ENCODE peak calls at places on chromosome 6, in four cellular contexts. N is HCT116, D is H1, K is K562. F is an unnamed sample.

GRCh38 chr6:89984926-89985743 is 90.9 kb downstream of the GJA10 start:
- DNase-seq in D (no peak), N (no peak), K (peak), F (no peak)

GRCh38 chr6:149488815-149489214 is 4.0 kb upstream of the ZC3H12D start:
- DNase-seq in N (no peak), K (no peak), D (no peak), F (no peak)

GRCh38 chr6:158142789-158143188 is 25.3 kb downstream of the SERAC1 start:
- DNase-seq in K (no peak), D (no peak), N (no peak), F (peak)

GRCh38 chr6:79250107-79250514 is 15.6 kb upstream of the HMGN3 start:
- DNase-seq in N (no peak), K (no peak), D (no peak), F (peak)

GRCh38 chr6:155495011-155495768 is 39.6 kb upstream of the NOX3 start:
- DNase-seq in D (peak), N (no peak), K (no peak), F (peak)

GRCh38 chr6:149727793-149728498 is 10.0 kb upstream of the LATS1 start:
- DNase-seq in K (no peak), N (no peak), D (no peak), F (no peak)

GRCh38 chr6:147950623-147950987 is 392.0 kb upstream of the SASH1 start:
- DNase-seq in D (no peak), K (no peak), N (no peak), F (no peak)

GRCh38 chr6:112802154-112802553 is 455.0 kb downstream of the RFPL4B start:
- DNase-seq in K (no peak), N (no peak), D (no peak), F (no peak)

GRCh38 chr6:49939993-49940498 is 23.9 kb downstream of the DEFB114 start:
- DNase-seq in N (no peak), D (no peak), K (peak), F (no peak)

GRCh38 chr6:100447900-100448700 is 16.6 kb downstream of the SIM1 start:
- DNase-seq in N (no peak), D (peak), K (no peak), F (no peak)

GRCh38 chr6:129105793-129106192 is 222.9 kb downstream of the LAMA2 start:
- DNase-seq in N (no peak), D (no peak), K (no peak), F (no peak)

GRCh38 chr6:113763883-113764282 is 93.3 kb upstream of the MARCKS start:
- DNase-seq in N (peak), K (no peak), D (no peak), F (no peak)

GRCh38 chr6:124193132-124193531 is 389.5 kb downstream of the NKAIN2 start:
- DNase-seq in N (no peak), D (no peak), K (no peak), F (no peak)

GRCh38 chr6:127118505-127119360 is at the start of gene RSPO3:
- DNase-seq in K (no peak), N (no peak), D (peak), F (no peak)

GRCh38 chr6:167401525-167402194 is 76.8 kb downstream of the TTLL2 start:
- DNase-seq in D (peak), K (no peak), N (no peak), F (no peak)

GRCh38 chr6:108798672-108799355 is 49.4 kb upstream of the ARMC2 start:
- DNase-seq in K (no peak), N (no peak), D (no peak), F (no peak)

GRCh38 chr6:42511803-42512422 is 51.9 kb upstream of the UBR2 start:
- DNase-seq in N (no peak), K (no peak), D (no peak), F (no peak)

GRCh38 chr6:17923401-17923863 is 64.0 kb downstream of the KIF13A start:
- DNase-seq in K (no peak), D (no peak), N (no peak), F (no peak)

GRCh38 chr6:36886948-36887347 is 1.2 kb downstream of the C6orf89 start:
- DNase-seq in N (no peak), D (no peak), K (no peak), F (no peak)

GRCh38 chr6:28743271-28743789 is 180.5 kb downstream of the TRIM27 start:
- DNase-seq in K (peak), N (no peak), D (no peak), F (no peak)

GRCh38 chr6:151443449-151443848 is 8.5 kb downstream of the RMND1 start:
- DNase-seq in N (no peak), K (no peak), D (no peak), F (no peak)

GRCh38 chr6:39980839-39981580 is 46.7 kb upstream of the MOCS1 start:
- DNase-seq in N (peak), D (peak), K (peak), F (peak)

GRCh38 chr6:41185991-41186675 is 14.8 kb downstream of the TREML2 start:
- DNase-seq in N (no peak), K (no peak), D (peak), F (no peak)

GRCh38 chr6:22925304-22925835 is 356.0 kb downstream of the HDGFL1 start:
- DNase-seq in D (no peak), N (no peak), K (no peak), F (no peak)

GRCh38 chr6:22929228-22929627 is 359.9 kb downstream of the HDGFL1 start:
- DNase-seq in D (no peak), K (no peak), N (no peak), F (no peak)

GRCh38 chr6:22928775-22929174 is 359.4 kb downstream of the HDGFL1 start:
- DNase-seq in D (no peak), N (no peak), K (no peak), F (no peak)

GRCh38 chr6:22925920-22926587 is 356.7 kb downstream of the HDGFL1 start:
- DNase-seq in N (no peak), D (no peak), K (no peak), F (no peak)

GRCh38 chr6:22926613-22927348 is 357.4 kb downstream of the HDGFL1 start:
- DNase-seq in D (no peak), K (no peak), N (no peak), F (no peak)
- TF ChIP-seq FOSL1 in D (no peak), K (no peak), N (no peak), F (no peak)

GRCh38 chr6:169108753-169109152 is 144.9 kb downstream of the THBS2 start:
- DNase-seq in D (no peak), K (no peak), N (no peak), F (no peak)

GRCh38 chr6:169109381-169109780 is 144.3 kb downstream of the THBS2 start:
- DNase-seq in N (no peak), D (no peak), K (no peak), F (no peak)

GRCh38 chr6:169112483-169113320 is 140.9 kb downstream of the THBS2 start:
- DNase-seq in D (no peak), K (no peak), N (no peak), F (no peak)

GRCh38 chr6:169109821-169110220 is 143.8 kb downstream of the THBS2 start:
- DNase-seq in D (no peak), K (no peak), N (no peak), F (no peak)

DNA sequence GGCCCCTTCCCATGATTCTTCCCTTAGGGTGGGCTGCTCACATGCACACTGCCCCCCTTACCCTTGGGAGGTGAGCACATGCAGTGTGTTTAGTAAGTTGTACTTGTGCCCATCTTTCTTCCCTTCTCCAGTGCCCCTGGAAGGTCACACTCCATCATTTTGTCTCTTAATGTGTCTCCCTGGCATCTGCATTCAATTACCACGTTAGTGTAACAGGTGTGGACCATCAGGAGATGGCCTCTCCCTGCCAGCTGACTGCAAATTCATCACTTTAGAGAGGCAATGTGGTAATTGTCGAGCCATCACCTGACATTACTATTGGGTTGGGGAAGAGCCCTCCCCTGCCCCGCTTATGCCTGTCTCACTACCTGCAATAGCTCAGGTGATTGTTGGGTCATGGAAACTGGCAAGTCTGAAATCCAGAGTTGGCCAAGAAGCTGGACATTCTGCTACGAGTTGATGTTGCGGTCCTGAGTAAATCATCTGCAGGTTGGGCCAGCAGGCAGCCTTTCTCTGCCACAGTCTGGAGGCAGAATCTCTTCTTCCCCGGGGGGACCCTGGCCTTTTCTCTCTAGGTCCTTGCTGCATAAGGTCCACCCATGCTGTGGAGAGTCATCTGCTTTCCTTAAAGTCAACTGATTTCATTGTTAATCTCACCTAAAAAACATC is 142.6 kb downstream of the THBS2 start:
- DNase-seq in N (no peak), D (no peak), K (no peak), F (no peak)
- TF ChIP-seq FOSL1 in N (no peak), D (no peak), K (no peak), F (no peak)

GRCh38 chr6:15521516-15521915 is 141.3 kb downstream of the DTNBP1 start:
- DNase-seq in D (no peak), N (no peak), K (no peak), F (no peak)

GRCh38 chr6:15522026-15522425 is 140.8 kb downstream of the DTNBP1 start:
- DNase-seq in K (no peak), D (no peak), N (no peak), F (no peak)

GRCh38 chr6:15522427-15522826 is 140.4 kb downstream of the DTNBP1 start:
- DNase-seq in D (no peak), N (no peak), K (no peak), F (no peak)

GRCh38 chr6:15519681-15520080 is 143.1 kb downstream of the DTNBP1 start:
- DNase-seq in N (no peak), K (no peak), D (no peak), F (no peak)

GRCh38 chr6:15520616-15521203 is 142.1 kb downstream of the DTNBP1 start:
- DNase-seq in D (no peak), K (no peak), N (no peak), F (no peak)
- TF ChIP-seq FOSL1 in D (no peak), K (no peak), N (no peak), F (no peak)

GRCh38 chr6:160992323-160993314 is 1.1 kb downstream of the MAP3K4 start:
- DNase-seq in K (peak), D (peak), N (peak), F (peak)
- TF ChIP-seq FOSL1 in K (no peak), D (no peak), N (peak), F (no peak)

GRCh38 chr6:10269814-10270472 is 144.9 kb downstream of the TFAP2A start:
- DNase-seq in K (no peak), N (no peak), D (no peak), F (peak)
- TF ChIP-seq FOSL1 in K (no peak), N (no peak), D (no peak), F (no peak)

DNA sequence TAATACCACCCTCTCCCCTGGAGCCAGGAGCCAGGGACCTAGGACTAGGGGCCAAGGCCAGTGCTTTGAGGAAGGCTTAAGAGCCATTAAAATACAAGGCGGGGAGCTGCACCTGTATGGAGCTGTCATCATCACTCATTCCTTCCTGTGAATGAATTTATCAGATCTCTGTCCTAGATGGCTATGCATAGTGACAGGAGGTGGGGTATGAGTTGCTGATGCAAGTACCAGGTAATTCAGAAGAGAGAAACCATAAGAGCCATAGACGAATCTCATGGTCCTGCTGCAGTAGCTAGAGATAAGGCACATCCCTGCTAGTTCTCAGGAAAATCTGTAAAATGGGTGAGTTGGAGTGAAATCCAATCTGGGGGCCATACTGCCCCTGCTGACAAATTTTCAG is 10.3 kb downstream of the GRM4 start:
- DNase-seq in K (no peak), N (no peak), D (no peak), F (no peak)
- TF ChIP-seq FOSL1 in K (no peak), N (no peak), D (no peak), F (no peak)

GRCh38 chr6:33320315-33321181 is 3.0 kb upstream of the ZBTB22 start:
- DNase-seq in N (no peak), D (no peak), K (no peak), F (no peak)
- TF ChIP-seq FOSL1 in N (no peak), D (no peak), K (peak), F (no peak)

DNA sequence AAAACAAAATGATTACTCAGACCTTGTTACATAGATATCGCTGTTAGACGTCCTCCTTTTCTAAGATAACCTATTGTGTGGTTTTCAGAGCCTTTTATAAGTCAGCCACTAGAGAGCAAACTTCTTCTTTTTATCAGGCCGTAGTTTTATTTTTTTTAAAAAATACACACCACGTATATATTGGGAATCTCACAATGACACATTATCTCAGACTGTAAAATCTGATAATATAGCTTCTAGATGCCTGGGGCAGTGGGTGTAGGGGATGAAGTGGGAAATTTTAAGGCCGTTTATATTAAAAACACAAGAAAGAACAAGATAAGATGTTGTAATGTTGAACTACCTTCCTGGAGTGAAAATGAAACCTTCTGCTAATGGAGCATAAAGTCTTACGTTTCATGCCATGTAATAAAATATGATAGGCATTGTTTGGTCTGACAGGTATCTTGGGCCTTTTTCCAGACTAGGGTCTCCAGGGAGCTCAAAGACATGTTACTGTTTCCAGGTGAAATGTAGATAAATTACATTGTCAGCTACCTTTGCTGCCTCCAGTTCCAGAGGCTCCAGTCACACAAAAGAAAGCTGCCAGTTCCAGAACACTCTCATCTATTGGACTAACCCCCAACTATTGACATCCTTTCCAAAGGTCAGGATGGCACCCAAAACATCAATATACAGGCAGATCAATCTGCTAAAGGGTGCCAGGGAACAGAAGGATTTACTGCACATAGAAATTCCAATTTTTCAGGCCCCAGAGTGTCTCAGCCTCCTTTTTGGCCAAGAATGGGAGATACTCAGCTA is 130.2 kb upstream of the AKIRIN2 start:
- DNase-seq in D (no peak), K (no peak), N (no peak), F (no peak)
- TF ChIP-seq FOSL1 in D (no peak), K (peak), N (no peak), F (no peak)

GRCh38 chr6:43951063-43951755 is 176.0 kb downstream of the MRPL14 start:
- DNase-seq in D (peak), N (peak), K (peak), F (peak)
- TF ChIP-seq FOSL1 in D (no peak), N (no peak), K (peak), F (no peak)